ENCODE peak calls at places on chromosomes 2 and 18, in seven cellular contexts. P, K, S, Z, G, F and R are unnamed samples.

GRCh38 chr2:3913252-3913651 is 209.9 kb downstream of the DCDC2C start:
- DNase-seq in P (no peak), K (no peak), S (no peak), Z (no peak), G (no peak), F (no peak), R (no peak)

GRCh38 chr2:179332903-179333302 is 68.3 kb upstream of the SESTD1 start:
- DNase-seq in P (peak), K (no peak), S (no peak), Z (no peak), G (no peak), F (no peak), R (no peak)

GRCh38 chr2:67565761-67566160 is 168.6 kb downstream of the ETAA1 start:
- DNase-seq in P (peak), K (no peak), S (no peak), Z (no peak), G (no peak), F (no peak), R (no peak)

GRCh38 chr2:233470007-233470687 is 96.4 kb downstream of the USP40 start:
- DNase-seq in P (no peak), K (no peak), S (no peak), Z (no peak), G (no peak), F (no peak), R (no peak)

GRCh38 chr2:74597456-74597855 is 42.9 kb downstream of the DOK1 start:
- DNase-seq in P (no peak), K (peak), S (no peak), Z (no peak), G (no peak), F (no peak), R (no peak)

GRCh38 chr2:26522325-26523120 is 44.6 kb upstream of the OTOF start:
- DNase-seq in P (no peak), K (no peak), S (no peak), Z (no peak), G (no peak), F (no peak), R (no peak)

GRCh38 chr2:178865537-178865936 is 58.3 kb upstream of the TTN start:
- DNase-seq in P (no peak), K (no peak), S (no peak), Z (no peak), G (no peak), F (no peak), R (no peak)

GRCh38 chr18:48794251-48794970 is 156.4 kb downstream of the SMAD7 start:
- DNase-seq in P (no peak), K (no peak), S (no peak), Z (no peak), G (no peak), F (no peak), R (no peak)

GRCh38 chr2:205017912-205018311 is 472.6 kb downstream of the PARD3B start:
- DNase-seq in P (no peak), K (no peak), S (no peak), Z (no peak), G (no peak), F (no peak), R (no peak)

GRCh38 chr18:59837586-59837985 is 62.2 kb upstream of the PMAIP1 start:
- DNase-seq in P (peak), K (peak), S (peak), Z (peak), G (peak), F (peak), R (peak)

GRCh38 chr18:4292696-4293095 is 162.4 kb downstream of the DLGAP1 start:
- DNase-seq in P (no peak), K (no peak), S (no peak), Z (no peak), G (no peak), F (no peak), R (no peak)

GRCh38 chr2:214674278-214674677 is 135.2 kb downstream of the BARD1 start:
- DNase-seq in P (no peak), K (no peak), S (no peak), Z (no peak), G (no peak), F (no peak), R (no peak)

GRCh38 chr2:156891609-156892008 is 365.9 kb upstream of the GALNT5 start:
- DNase-seq in P (no peak), K (no peak), S (no peak), Z (no peak), G (no peak), F (no peak), R (no peak)

GRCh38 chr2:3779650-3780049 is 76.3 kb downstream of the DCDC2C start:
- DNase-seq in P (no peak), K (no peak), S (no peak), Z (no peak), G (no peak), F (no peak), R (no peak)

GRCh38 chr2:151338115-151338514 is 19.3 kb upstream of the TNFAIP6 start:
- DNase-seq in P (no peak), K (no peak), S (no peak), Z (no peak), G (no peak), F (no peak), R (no peak)

GRCh38 chr2:125450092-125450491 is 1205.9 kb upstream of the GYPC start:
- DNase-seq in P (no peak), K (no peak), S (no peak), Z (no peak), G (no peak), F (no peak), R (no peak)

GRCh38 chr2:137677466-137677865 is 286.8 kb upstream of the HNMT start:
- DNase-seq in P (no peak), K (no peak), S (peak), Z (peak), G (no peak), F (no peak), R (no peak)